ENCODE peak calls at places on chromosomes 5 and 9, in six cellular contexts. A, E, K, F, J and U are unnamed samples.

GRCh38 chr5:71922584-71923106 is 184.6 kb upstream of the MAP1B start:
- DNase-seq in A (no peak), E (no peak), K (peak; percentile 79), F (peak; percentile 95), J (no peak), U (no peak)

GRCh38 chr9:35903049-35903448 is 3.0 kb upstream of the HRCT1 start:
- DNase-seq in A (peak; percentile 59), E (no peak), K (peak; percentile 68), F (peak; percentile 54), J (no peak), U (peak; percentile 69)

GRCh38 chr5:1896602-1897376 is 14.1 kb upstream of the IRX4 start:
- DNase-seq in A (no peak), E (no peak), K (no peak), F (no peak), J (peak; percentile 8), U (no peak)

GRCh38 chr5:52856564-52856963 is 68.8 kb downstream of the ITGA1 start:
- DNase-seq in A (no peak), E (no peak), K (no peak), F (peak; percentile 56), J (no peak), U (no peak)

GRCh38 chr5:84383816-84384603 is 670 bp downstream of the EDIL3 start:
- DNase-seq in A (no peak), E (peak; percentile 51), K (peak; percentile 53), F (peak; percentile 71), J (peak; percentile 36), U (no peak)

GRCh38 chr9:71692337-71692736 is 76.0 kb downstream of the CEMIP2 start:
- DNase-seq in A (no peak), E (no peak), K (no peak), F (peak; percentile 21), J (no peak), U (no peak)

GRCh38 chr5:33936004-33936380 is 194 bp upstream of the RXFP3 start:
- DNase-seq in A (peak; percentile 21), E (peak; percentile 15), K (peak; percentile 46), F (peak; percentile 69), J (peak; percentile 62), U (peak; percentile 10)

GRCh38 chr5:65190328-65191053 is 291.2 kb downstream of the ADAMTS6 start:
- DNase-seq in A (no peak), E (no peak), K (peak; percentile 70), F (peak; percentile 99), J (no peak), U (no peak)

GRCh38 chr5:850511-851006 is at the start of gene ZDHHC11:
- DNase-seq in A (no peak), E (no peak), K (peak; percentile 89), F (no peak), J (peak; percentile 65), U (no peak)

GRCh38 chr5:130198927-130199326 is 294.7 kb downstream of the CHSY3 start:
- DNase-seq in A (no peak), E (no peak), K (peak; percentile 56), F (peak; percentile 28), J (no peak), U (no peak)

GRCh38 chr5:78964889-78965288 is 20.2 kb downstream of the ARSB start:
- DNase-seq in A (peak; percentile 20), E (no peak), K (peak; percentile 64), F (peak; percentile 64), J (no peak), U (no peak)

GRCh38 chr9:110050925-110051355 is 157.0 kb downstream of the C9orf152 start:
- DNase-seq in A (no peak), E (no peak), K (peak; percentile 90), F (peak; percentile 96), J (peak; percentile 34), U (no peak)

GRCh38 chr9:89454498-89455355 is 43.2 kb downstream of the SEMA4D start:
- DNase-seq in A (no peak), E (no peak), K (no peak), F (no peak), J (no peak), U (no peak)

GRCh38 chr5:92969781-92970237 is 611.2 kb downstream of the NR2F1-AS1 start:
- DNase-seq in A (no peak), E (no peak), K (no peak), F (peak; percentile 40), J (no peak), U (no peak)

GRCh38 chr9:34170252-34170915 is 8.5 kb upstream of the UBAP1 start:
- DNase-seq in A (no peak), E (no peak), K (no peak), F (no peak), J (no peak), U (no peak)

GRCh38 chr9:83382421-83382820 is 155.8 kb downstream of the FRMD3 start:
- DNase-seq in A (no peak), E (no peak), K (no peak), F (no peak), J (no peak), U (no peak)

GRCh38 chr5:16812911-16813310 is 123.2 kb downstream of the MYO10 start:
- DNase-seq in A (peak; percentile 77), E (peak; percentile 14), K (peak; percentile 99), F (peak; percentile 61), J (no peak), U (no peak)

GRCh38 chr9:37426846-37427245 is 4.3 kb downstream of the GRHPR start:
- DNase-seq in A (no peak), E (no peak), K (no peak), F (no peak), J (no peak), U (no peak)

GRCh38 chr9:37423508-37423907 is 1.0 kb downstream of the GRHPR start:
- DNase-seq in A (no peak), E (no peak), K (no peak), F (no peak), J (no peak), U (no peak)

GRCh38 chr9:37424204-37424685 is 1.7 kb downstream of the GRHPR start:
- DNase-seq in A (no peak), E (no peak), K (no peak), F (no peak), J (no peak), U (no peak)

GRCh38 chr9:37424686-37425297 is 2.3 kb downstream of the GRHPR start:
- DNase-seq in A (no peak), E (no peak), K (no peak), F (no peak), J (no peak), U (no peak)

DNA sequence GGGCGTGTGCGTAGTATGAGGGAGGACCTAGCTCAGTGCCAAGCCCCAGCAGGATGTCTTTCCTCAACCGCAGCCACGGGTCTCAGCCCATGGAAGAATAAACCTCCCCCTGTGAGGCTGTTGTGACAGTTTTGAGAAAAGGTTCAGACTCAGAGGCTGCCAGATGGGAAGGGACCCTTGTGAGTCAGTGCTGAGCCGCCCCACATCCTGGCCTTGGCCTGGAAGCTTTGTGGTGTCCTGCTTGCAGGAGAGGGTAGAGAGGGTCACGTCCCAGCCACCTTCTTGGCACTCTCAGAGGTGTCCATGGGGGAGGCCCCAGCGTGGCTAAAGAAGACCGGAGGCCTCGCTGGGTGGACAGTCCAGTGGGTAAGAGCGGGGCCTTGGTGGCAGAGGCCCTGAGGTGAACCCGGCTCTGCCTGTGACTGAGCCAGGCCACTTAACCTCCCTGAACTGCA is 2.8 kb downstream of the GRHPR start:
- DNase-seq in A (no peak), E (no peak), K (no peak), F (peak; percentile 27), J (no peak), U (no peak)
- H3K4me1 ChIP-seq in A (peaks cover 14% of the 10 kb centered on the region), E (peaks cover 28% of the 10 kb centered on the region), K (peaks cover 16% of the 10 kb centered on the region), F (peaks cover 10% of the 10 kb centered on the region), J (peaks cover 32% of the 10 kb centered on the region), U (peaks cover 5% of the 10 kb centered on the region)

GRCh38 chr5:38467353-38468040 is 88.9 kb downstream of the LIFR start:
- DNase-seq in A (no peak), E (no peak), K (peak; percentile 50), F (peak; percentile 66), J (peak; percentile 62), U (no peak)
- H3K27ac ChIP-seq in A (peak overlapping the region; percentile 59), E (peak overlapping the region; percentile 81), K (peak overlapping the region; percentile 13), F (peak overlapping the region; percentile 92), J (peak overlapping the region; percentile 85), U (no peak overlapping the region)

DNA sequence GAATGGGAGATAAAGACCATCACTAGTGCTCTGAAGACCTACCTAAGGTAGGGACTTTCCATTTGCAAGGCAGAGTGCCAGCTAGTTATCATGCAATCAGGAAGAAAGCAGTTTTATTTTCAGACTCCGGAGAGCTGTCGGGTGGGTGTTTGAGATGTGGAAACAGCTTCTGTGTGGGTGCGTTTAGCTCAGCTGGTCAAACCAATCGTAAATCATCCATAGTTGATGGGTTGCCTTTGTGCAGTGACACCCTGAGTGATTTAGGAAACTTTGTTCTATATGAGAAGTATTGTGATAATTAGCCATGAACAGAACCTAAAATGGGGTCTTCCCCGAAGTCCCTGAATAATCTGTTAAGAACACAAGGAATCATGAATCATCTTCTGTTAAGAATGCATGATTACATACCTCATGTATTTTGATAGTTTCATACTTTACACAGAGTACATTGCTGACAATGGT is 284.3 kb downstream of the ARHGAP26 start:
- DNase-seq in A (no peak), E (peak; percentile 29), K (no peak), F (peak; percentile 75), J (no peak), U (no peak)
- H3K4me1 ChIP-seq in A (no peaks in the 10 kb centered on the region), E (peaks cover 42% of the 10 kb centered on the region), K (peaks cover 24% of the 10 kb centered on the region), F (peaks cover 24% of the 10 kb centered on the region), J (peaks cover 69% of the 10 kb centered on the region), U (no peaks in the 10 kb centered on the region)

GRCh38 chr9:14783358-14783757 is 60.8 kb upstream of the CER1 start:
- DNase-seq in A (no peak), E (no peak), K (no peak), F (no peak), J (no peak), U (no peak)

GRCh38 chr9:14779566-14780022 is 57.1 kb upstream of the CER1 start:
- DNase-seq in A (no peak), E (no peak), K (no peak), F (no peak), J (no peak), U (no peak)

GRCh38 chr9:14778565-14778964 is 56.0 kb upstream of the CER1 start:
- DNase-seq in A (no peak), E (no peak), K (no peak), F (no peak), J (no peak), U (no peak)

GRCh38 chr9:14780251-14780650 is 57.7 kb upstream of the CER1 start:
- DNase-seq in A (no peak), E (no peak), K (no peak), F (no peak), J (no peak), U (no peak)

GRCh38 chr9:14782652-14783051 is 60.1 kb upstream of the CER1 start:
- DNase-seq in A (no peak), E (no peak), K (peak; percentile 49), F (no peak), J (no peak), U (no peak)
- H3K27ac ChIP-seq in A (no peak overlapping the region), E (no peak overlapping the region), K (no peak overlapping the region), F (no peak overlapping the region), J (no peak overlapping the region), U (no peak overlapping the region)

GRCh38 chr5:56670916-56671315 is 144.4 kb upstream of the MAP3K1 start:
- DNase-seq in A (no peak), E (no peak), K (peak; percentile 75), F (peak; percentile 13), J (no peak), U (no peak)

GRCh38 chr5:56669534-56670483 is 145.5 kb upstream of the MAP3K1 start:
- DNase-seq in A (peak; percentile 15), E (peak; percentile 71), K (peak; percentile 53), F (no peak), J (peak; percentile 60), U (no peak)

GRCh38 chr5:56666901-56667300 is 148.4 kb upstream of the MAP3K1 start:
- DNase-seq in A (no peak), E (no peak), K (no peak), F (no peak), J (no peak), U (no peak)

GRCh38 chr5:56668996-56669395 is 146.4 kb upstream of the MAP3K1 start:
- DNase-seq in A (peak; percentile 39), E (no peak), K (peak; percentile 67), F (no peak), J (no peak), U (no peak)

GRCh38 chr5:56667692-56668091 is 147.7 kb upstream of the MAP3K1 start:
- DNase-seq in A (no peak), E (no peak), K (no peak), F (no peak), J (no peak), U (no peak)
- H3K4me1 ChIP-seq in A (no peaks in the 10 kb centered on the region), E (peaks cover 5% of the 10 kb centered on the region), K (peaks cover 39% of the 10 kb centered on the region), F (peaks cover 5% of the 10 kb centered on the region), J (peaks cover 4% of the 10 kb centered on the region), U (peaks cover 33% of the 10 kb centered on the region)